ENCODE peak calls at places on chromosomes 11 and 22, in six cellular contexts. M is B cell, V is A549, G is lower leg skin, P is neural crest cell, Y is RWPE1. R is an unnamed sample.
A peak's percentile ranks its signal among the peaks of the same experiment; 100 is the strongest.

GRCh38 chr11:128231845-128232410 is 355.4 kb downstream of the ETS1 start:
- DNase-seq in M (no peak), V (no peak), G (no peak), P (no peak), Y (no peak), R (no peak)

GRCh38 chr11:128888034-128888985 is 2.8 kb upstream of the KCNJ5 start:
- DNase-seq in M (no peak), V (no peak), G (no peak), P (no peak), Y (peak; percentile 45), R (no peak)

GRCh38 chr11:34256150-34256549 is 101.7 kb downstream of the ABTB2 start:
- DNase-seq in M (no peak), V (no peak), G (no peak), P (no peak), Y (no peak), R (no peak)

GRCh38 chr11:7688238-7688826 is 15.0 kb upstream of the CYB5R2 start:
- DNase-seq in M (peak; percentile 29), V (peak; percentile 50), G (no peak), P (no peak), Y (peak; percentile 37), R (no peak)

GRCh38 chr11:118206612-118207031 is 18.2 kb downstream of the JAML start:
- DNase-seq in M (no peak), V (no peak), G (no peak), P (no peak), Y (no peak), R (no peak)

GRCh38 chr22:31334329-31334728 is 11.8 kb downstream of the PATZ1 start:
- DNase-seq in M (no peak), V (no peak), G (no peak), P (no peak), Y (no peak), R (no peak)

GRCh38 chr11:120527111-120527748 is 15.7 kb downstream of the GRIK4 start:
- DNase-seq in M (no peak), V (no peak), G (no peak), P (peak; percentile 29), Y (no peak), R (no peak)

GRCh38 chr11:76807206-76807875 is 24.2 kb downstream of the TSKU start:
- DNase-seq in M (peak; percentile 63), V (peak; percentile 76), G (peak; percentile 98), P (peak; percentile 96), Y (no peak), R (peak; percentile 72)

GRCh38 chr11:114228401-114229061 is 67.7 kb upstream of the NNMT start:
- DNase-seq in M (no peak), V (no peak), G (no peak), P (no peak), Y (no peak), R (peak; percentile 53)

GRCh38 chr11:84089072-84090057 is 803.2 kb upstream of the CCDC90B start:
- DNase-seq in M (no peak), V (no peak), G (no peak), P (no peak), Y (no peak), R (no peak)

GRCh38 chr22:32781695-32782094 is 19.8 kb upstream of the TIMP3 start:
- DNase-seq in M (no peak), V (no peak), G (no peak), P (no peak), Y (no peak), R (no peak)

GRCh38 chr11:34275486-34275885 is 82.3 kb downstream of the ABTB2 start:
- DNase-seq in M (no peak), V (no peak), G (no peak), P (no peak), Y (no peak), R (no peak)

GRCh38 chr11:118180300-118180703 is 3.9 kb upstream of the SCN2B start:
- DNase-seq in M (no peak), V (no peak), G (no peak), P (peak; percentile 37), Y (peak; percentile 34), R (no peak)

GRCh38 chr11:62707277-62707771 is at the start of the genes BSCL2 and GNG3:
- DNase-seq in M (no peak), V (no peak), G (no peak), P (peak; percentile 84), Y (no peak), R (no peak)

GRCh38 chr11:72821221-72821919 is 7.2 kb downstream of the ATG16L2 start:
- DNase-seq in M (peak; percentile 43), V (no peak), G (peak; percentile 87), P (no peak), Y (no peak), R (no peak)

GRCh38 chr11:72823105-72823804 is 9.0 kb downstream of the ATG16L2 start:
- DNase-seq in M (peak; percentile 30), V (no peak), G (no peak), P (no peak), Y (no peak), R (no peak)

GRCh38 chr11:72824020-72824419 is 9.8 kb downstream of the ATG16L2 start:
- DNase-seq in M (no peak), V (no peak), G (no peak), P (no peak), Y (no peak), R (no peak)

GRCh38 chr11:72820439-72821139 is 6.4 kb downstream of the ATG16L2 start:
- DNase-seq in M (no peak), V (no peak), G (peak; percentile 86), P (no peak), Y (no peak), R (no peak)

DNA sequence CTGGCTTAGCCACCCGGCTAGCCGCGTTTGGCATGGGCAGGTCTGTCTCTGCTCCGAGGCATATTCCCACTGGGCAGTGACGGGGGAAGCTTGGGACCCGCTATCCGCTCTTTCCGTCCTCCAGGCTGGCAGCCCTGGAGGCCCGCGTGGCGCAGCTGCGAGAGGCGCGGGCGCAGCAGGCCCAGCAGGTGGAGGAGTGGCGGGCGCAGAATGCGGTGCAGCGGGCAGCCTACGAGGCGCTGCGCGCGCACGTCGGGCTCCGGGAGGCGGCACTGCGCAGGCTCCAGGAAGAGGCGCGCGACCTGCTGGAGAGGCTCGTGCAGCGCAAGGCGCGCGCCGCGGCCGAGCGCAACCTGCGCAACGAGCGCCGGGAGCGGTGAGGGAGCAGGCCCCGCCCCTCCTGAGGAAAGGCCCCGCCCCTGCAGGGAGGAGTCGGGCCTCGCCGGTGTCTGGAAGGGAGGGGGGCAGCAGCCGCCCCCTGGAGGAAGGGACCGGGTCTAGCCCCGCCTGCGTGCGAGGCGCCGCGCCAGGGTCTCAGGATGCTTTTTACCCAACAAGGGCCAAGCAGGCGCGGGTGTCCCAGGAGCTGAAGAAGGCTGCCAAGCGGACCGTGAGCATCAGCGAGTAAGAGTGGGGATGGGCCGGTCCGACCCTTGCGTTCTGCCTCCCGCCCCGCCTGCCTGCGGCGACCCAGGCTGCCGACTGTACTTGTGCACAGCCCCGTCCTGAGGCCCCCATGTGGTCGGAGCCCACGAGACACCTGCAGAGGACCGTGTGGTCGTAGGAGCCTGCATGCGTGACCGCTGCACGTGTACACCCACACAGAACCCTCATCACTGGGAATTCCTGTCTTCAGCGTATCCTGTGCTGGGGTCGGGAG is 7.9 kb downstream of the ATG16L2 start:
- DNase-seq in M (peak; percentile 85), V (peak; percentile 94), G (peak; percentile 96), P (peak; percentile 94), Y (peak; percentile 92), R (peak; percentile 98)
- TF ChIP-seq CTCF in M (peak; percentile 52), V (no peak), G (no peak), P (peak; percentile 27), Y (no peak), R (no peak)

DNA sequence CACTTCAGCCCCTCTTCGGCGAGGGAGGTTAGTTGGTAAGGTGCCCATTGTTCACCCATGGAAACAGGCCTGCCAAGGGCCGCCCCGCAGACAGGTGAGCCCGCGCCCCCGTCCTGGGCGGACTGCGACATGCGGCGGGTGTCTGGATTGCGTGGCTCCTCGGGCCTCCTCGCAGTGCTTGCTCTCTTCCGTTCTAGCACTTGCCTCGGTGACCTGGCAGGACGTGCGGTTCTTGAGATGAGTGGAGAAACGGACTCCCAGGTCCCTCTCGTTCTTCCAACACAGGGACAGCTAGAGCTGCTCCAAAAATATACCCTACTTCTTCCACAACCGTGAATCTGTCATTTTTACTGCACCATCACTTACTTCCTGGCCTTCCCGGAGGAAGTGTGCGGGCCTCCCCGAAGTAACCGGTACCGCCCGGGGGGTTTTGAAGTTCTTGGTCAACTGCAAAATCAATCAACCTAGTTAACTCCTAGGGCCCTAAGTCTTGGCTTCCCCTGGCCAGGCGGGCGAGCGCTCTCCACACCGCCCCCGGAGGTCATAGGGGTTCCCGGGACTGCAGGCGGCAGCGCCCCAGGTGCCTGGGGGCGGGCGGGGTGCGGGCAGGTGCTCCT is 745 bp upstream of the ZBTB44 start:
- DNase-seq in M (peak; percentile 80), V (no peak), G (peak; percentile 87), P (no peak), Y (no peak), R (no peak)
- TF ChIP-seq CTCF in M (peak; percentile 62), V (no peak), G (no peak), P (no peak), Y (no peak), R (no peak)

GRCh38 chr11:30916764-30917163 is 330.6 kb upstream of the MPPED2 start:
- DNase-seq in M (no peak), V (no peak), G (no peak), P (no peak), Y (no peak), R (no peak)

GRCh38 chr11:30917859-30918478 is 331.8 kb upstream of the MPPED2 start:
- DNase-seq in M (peak; percentile 14), V (peak; percentile 6), G (no peak), P (peak; percentile 46), Y (peak; percentile 13), R (no peak)

GRCh38 chr11:30911247-30911646 is 325.1 kb upstream of the MPPED2 start:
- DNase-seq in M (no peak), V (no peak), G (no peak), P (no peak), Y (no peak), R (no peak)

GRCh38 chr11:30919389-30920172 is 333.4 kb upstream of the MPPED2 start:
- DNase-seq in M (no peak), V (no peak), G (no peak), P (no peak), Y (no peak), R (no peak)

DNA sequence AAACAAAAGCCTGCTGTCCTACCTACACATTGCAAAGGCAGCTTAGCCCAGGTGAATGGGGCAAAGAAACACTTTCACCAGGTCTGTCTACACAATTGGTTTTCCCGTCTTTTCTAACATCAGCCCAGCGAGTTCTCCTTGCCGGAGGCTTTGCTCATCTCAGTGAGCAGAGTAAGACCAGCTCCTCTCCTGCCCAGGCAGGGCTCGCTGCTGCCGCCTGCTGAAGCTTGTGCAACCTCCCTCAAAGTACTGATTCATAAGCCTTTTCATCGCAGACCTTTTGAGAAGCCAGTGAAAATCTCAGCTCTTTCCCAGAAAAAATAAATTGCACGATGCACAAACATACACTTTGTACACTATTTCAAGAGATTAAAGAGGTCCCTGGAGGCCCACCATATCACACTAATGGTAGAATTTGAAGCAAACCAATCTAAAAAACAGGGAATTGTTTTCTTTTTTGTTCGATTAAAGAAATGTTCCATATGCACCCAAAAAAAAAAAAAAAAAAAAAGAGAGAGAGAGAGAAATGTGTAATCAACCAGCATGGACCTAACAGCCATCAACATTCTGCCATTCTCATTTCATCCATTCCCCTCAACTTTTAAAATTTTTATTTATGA is 328.1 kb upstream of the MPPED2 start:
- DNase-seq in M (no peak), V (peak; percentile 8), G (no peak), P (peak; percentile 58), Y (peak; percentile 25), R (no peak)
- TF ChIP-seq CTCF in M (no peak), V (peak; percentile 28), G (no peak), P (peak; percentile 79), Y (no peak), R (peak; percentile 57)

DNA sequence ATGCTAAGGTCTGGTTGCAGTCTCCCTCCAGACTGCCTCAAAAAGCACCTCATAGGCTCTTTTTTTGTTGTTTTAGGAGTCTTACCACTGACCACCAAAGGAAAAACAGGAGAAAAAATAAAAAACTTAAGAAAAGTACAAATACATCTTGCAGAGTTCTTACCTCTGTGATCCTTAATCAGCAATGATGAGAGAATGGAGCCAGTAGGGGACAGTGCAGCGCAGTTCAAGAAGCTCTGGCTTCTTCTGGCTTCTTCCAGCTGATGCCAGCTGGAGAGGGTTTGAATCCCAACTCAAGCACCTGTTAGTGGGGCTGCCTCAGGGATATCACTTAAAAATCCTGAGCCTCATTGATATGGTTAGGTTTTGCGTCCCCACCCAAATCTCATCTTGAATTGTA is 223.3 kb upstream of the ISX start:
- DNase-seq in M (no peak), V (no peak), G (no peak), P (no peak), Y (no peak), R (no peak)
- TF ChIP-seq CTCF in M (no peak), V (no peak), G (no peak), P (no peak), Y (no peak), R (peak; percentile 14)